ENCODE peak calls at places on chromosome 16, in six cellular contexts. Q is left lung; Z is SK-N-SH; Y is CD8-positive, alpha-beta T cell; I is Karpas-422; N is left ventricle myocardium inferior. J is an unnamed sample.

GRCh38 chr16:23566724-23567123 is 9.2 kb downstream of the UBFD1 start:
- DNase-seq in Q (no peak), Y (no peak), Z (no peak), N (no peak), I (no peak), J (no peak)

GRCh38 chr16:3963203-3963602 is 82.7 kb upstream of the CREBBP start:
- DNase-seq in I (no peak), Z (no peak), N (no peak), Q (no peak), Y (peak; percentile 26), J (peak; percentile 34)

GRCh38 chr16:86800914-86801313 is 222.6 kb downstream of the FOXL1 start:
- DNase-seq in N (no peak), I (no peak), Q (no peak), Y (no peak), Z (no peak), J (no peak)

GRCh38 chr16:89828870-89829629 is 775 bp downstream of the SPIRE2 start:
- DNase-seq in Z (no peak), I (no peak), N (no peak), Y (no peak), Q (no peak), J (no peak)

GRCh38 chr16:1048442-1049112 is 24.0 kb upstream of the SSTR5 start:
- DNase-seq in Y (no peak), Q (no peak), I (peak; percentile 71), Z (peak; percentile 69), N (peak; percentile 75), J (no peak)

GRCh38 chr16:3810198-3810664 is 70.3 kb downstream of the CREBBP start:
- DNase-seq in N (no peak), Y (no peak), Z (no peak), I (no peak), Q (no peak), J (no peak)

GRCh38 chr16:14405611-14406537 is 224.2 kb downstream of the PARN start:
- DNase-seq in I (peak; percentile 68), Y (no peak), N (no peak), Q (peak; percentile 20), Z (peak; percentile 75), J (no peak)

GRCh38 chr16:610513-611381 is 20.0 kb upstream of the WFIKKN1 start:
- DNase-seq in N (no peak), Y (peak; percentile 32), Q (peak; percentile 92), I (peak; percentile 64), Z (peak; percentile 78), J (peak; percentile 42)

GRCh38 chr16:785563-786535 is 2.3 kb downstream of the RPUSD1 start:
- DNase-seq in Y (peak; percentile 67), I (peak; percentile 89), Q (peak; percentile 95), Z (peak; percentile 86), N (peak; percentile 66), J (peak; percentile 71)

GRCh38 chr16:48590476-48590875 is 19.5 kb downstream of the N4BP1 start:
- DNase-seq in Y (no peak), Q (no peak), I (no peak), Z (no peak), N (no peak), J (no peak)

GRCh38 chr16:2467301-2468141 is 3.6 kb upstream of the NTN3 start:
- DNase-seq in Y (no peak), I (peak; percentile 84), N (peak; percentile 80), Q (no peak), Z (peak; percentile 89), J (no peak)

GRCh38 chr16:81478876-81479496 is 34.4 kb downstream of the CMIP start:
- DNase-seq in Q (no peak), N (peak; percentile 49), Z (no peak), Y (no peak), I (peak; percentile 84), J (no peak)

GRCh38 chr16:82824408-82824807 is 197.6 kb downstream of the CDH13 start:
- DNase-seq in Q (no peak), I (no peak), N (no peak), Z (no peak), Y (no peak), J (no peak)

GRCh38 chr16:684961-685696 is 995 bp upstream of the JMJD8 start:
- DNase-seq in I (no peak), Q (no peak), N (no peak), Y (no peak), Z (no peak), J (no peak)

GRCh38 chr16:9092963-9093477 is 1.6 kb downstream of the HAPSTR1 start:
- DNase-seq in N (no peak), Z (peak; percentile 20), Y (peak; percentile 6), I (peak; percentile 69), Q (peak; percentile 79), J (peak; percentile 8)

GRCh38 chr16:27174007-27174406 is 29.3 kb upstream of the KDM8 start:
- DNase-seq in I (no peak), Y (peak; percentile 43), Z (peak; percentile 52), N (no peak), Q (no peak), J (peak; percentile 53)

GRCh38 chr16:79587897-79588296 is 12.6 kb downstream of the MAF start:
- DNase-seq in Q (no peak), Z (peak; percentile 39), N (no peak), Y (no peak), I (no peak), J (no peak)

GRCh38 chr16:77336637-77337036 is 98.2 kb downstream of the ADAMTS18 start:
- DNase-seq in Z (no peak), N (no peak), Q (no peak), I (no peak), Y (no peak), J (no peak)

GRCh38 chr16:26491271-26491670 is 575.5 kb upstream of the C16orf82 start:
- DNase-seq in Q (no peak), Y (no peak), N (no peak), I (no peak), Z (no peak), J (no peak)

GRCh38 chr16:54657709-54658102 is 273.0 kb upstream of the IRX5 start:
- DNase-seq in Q (no peak), Y (no peak), I (no peak), Z (no peak), N (no peak), J (no peak)

GRCh38 chr16:5925850-5926249 is 828.3 kb upstream of the EEF2KMT start:
- DNase-seq in N (no peak), Z (no peak), Y (no peak), Q (no peak), I (no peak), J (no peak)

GRCh38 chr16:87365021-87365713 is 18.4 kb downstream of the FBXO31 start:
- DNase-seq in Q (peak; percentile 70), Z (no peak), Y (no peak), I (no peak), N (no peak), J (no peak)

GRCh38 chr16:3434373-3434772 is 8.9 kb downstream of the ZNF597 start:
- DNase-seq in Z (no peak), I (no peak), N (no peak), Y (no peak), Q (no peak), J (no peak)

GRCh38 chr16:4058386-4058785 is 57.9 kb downstream of the ADCY9 start:
- DNase-seq in Y (no peak), Z (no peak), Q (no peak), I (no peak), N (no peak), J (no peak)

GRCh38 chr16:48049832-48050231 is 106.0 kb downstream of the ABCC12 start:
- DNase-seq in N (no peak), Z (no peak), Q (no peak), Y (no peak), I (no peak), J (no peak)

GRCh38 chr16:85286970-85287814 is 174.9 kb upstream of the CIBAR2 start:
- DNase-seq in Y (no peak), Z (peak; percentile 93), N (peak; percentile 52), I (no peak), Q (no peak), J (no peak)

GRCh38 chr16:71811261-71811803 is 2.7 kb upstream of the AP1G1 start:
- DNase-seq in Y (no peak), N (no peak), Z (no peak), Q (no peak), I (no peak), J (no peak)

GRCh38 chr16:84764970-84765369 is 54.8 kb upstream of the CRISPLD2 start:
- DNase-seq in I (no peak), Y (no peak), Q (no peak), N (no peak), Z (no peak), J (no peak)

GRCh38 chr16:67922740-67923139 is 8.9 kb downstream of the CTRL start:
- DNase-seq in Y (no peak), N (no peak), I (peak; percentile 41), Q (no peak), Z (no peak), J (no peak)
- H3K4me1 ChIP-seq in Y (no peaks in the 10 kb centered on the region), N (peaks cover 92% of the 10 kb centered on the region), I (peaks cover 12% of the 10 kb centered on the region), Q (no peaks in the 10 kb centered on the region), Z (peaks cover 36% of the 10 kb centered on the region), J (no peaks in the 10 kb centered on the region)

GRCh38 chr16:10935491-10935890 is 6.8 kb downstream of the DEXI start:
- DNase-seq in Y (no peak), I (no peak), Q (no peak), N (no peak), Z (no peak), J (no peak)
- H3K4me1 ChIP-seq in Y (peaks cover 61% of the 10 kb centered on the region), I (peaks cover 38% of the 10 kb centered on the region), Q (peaks cover 36% of the 10 kb centered on the region), N (peaks cover 98% of the 10 kb centered on the region), Z (peaks cover 60% of the 10 kb centered on the region), J (peaks cover 55% of the 10 kb centered on the region)

GRCh38 chr16:50069060-50069459 is 3.3 kb downstream of the HEATR3 start:
- DNase-seq in Y (no peak), N (no peak), Z (no peak), Q (no peak), I (no peak), J (no peak)
- H3K4me1 ChIP-seq in Y (peaks cover 17% of the 10 kb centered on the region), N (peaks cover 41% of the 10 kb centered on the region), Z (peaks cover 20% of the 10 kb centered on the region), Q (peaks cover 16% of the 10 kb centered on the region), I (peaks cover 35% of the 10 kb centered on the region), J (peaks cover 24% of the 10 kb centered on the region)

GRCh38 chr16:30953111-30953510 is 4.2 kb downstream of the ORAI3 start:
- DNase-seq in Q (no peak), Y (no peak), Z (no peak), N (no peak), I (no peak), J (no peak)

GRCh38 chr16:30951193-30951592 is 2.3 kb downstream of the ORAI3 start:
- DNase-seq in Y (no peak), Q (no peak), N (no peak), Z (no peak), I (no peak), J (no peak)

GRCh38 chr16:30951785-30952184 is 2.9 kb downstream of the ORAI3 start:
- DNase-seq in Y (no peak), Z (no peak), N (peak; percentile 69), I (no peak), Q (no peak), J (no peak)

GRCh38 chr16:30954993-30955392 is 2.6 kb upstream of the SETD1A start:
- DNase-seq in N (no peak), Y (no peak), Z (no peak), I (no peak), Q (no peak), J (no peak)

DNA sequence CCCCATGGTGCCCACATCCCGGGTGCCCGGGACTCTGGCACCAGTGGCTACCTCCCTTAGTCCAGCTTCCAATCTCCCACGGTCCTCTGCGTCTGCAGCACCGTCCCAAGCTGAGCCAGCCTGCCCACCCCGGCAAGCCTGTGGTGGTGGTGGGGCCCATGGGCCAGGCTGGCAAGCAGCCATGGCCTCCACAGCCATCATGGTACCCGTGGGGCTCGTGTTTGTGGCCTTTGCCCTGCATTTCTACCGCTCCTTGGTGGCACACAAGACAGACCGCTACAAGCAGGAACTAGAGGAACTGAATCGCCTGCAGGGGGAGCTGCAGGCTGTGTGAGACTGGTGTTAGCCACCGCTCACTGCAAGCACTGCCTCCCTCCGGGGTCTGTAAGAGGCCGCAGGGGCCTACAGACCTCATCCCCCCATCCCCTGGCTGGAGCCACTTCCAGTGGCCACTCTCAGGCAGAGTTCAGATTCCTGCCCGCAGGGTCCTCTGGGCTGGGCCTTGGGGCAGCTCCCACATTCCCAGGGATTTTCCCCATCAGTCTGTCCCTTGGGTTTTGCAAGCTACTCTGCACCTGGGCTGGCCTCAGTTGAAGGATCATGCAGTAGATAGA is 3.9 kb upstream of the SETD1A start:
- DNase-seq in Z (peak; percentile 76), I (peak; percentile 93), N (no peak), Q (no peak), Y (peak; percentile 40), J (peak; percentile 78)
- H3K4me1 ChIP-seq in Z (peaks cover 32% of the 10 kb centered on the region), I (peaks cover 37% of the 10 kb centered on the region), N (peaks cover 70% of the 10 kb centered on the region), Q (peaks cover 9% of the 10 kb centered on the region), Y (peaks cover 32% of the 10 kb centered on the region), J (peaks cover 28% of the 10 kb centered on the region)

J was measured in CD8-positive, alpha-beta memory T cell.